ENCODE peak calls at places on chromosomes 12 and 14, in seven cellular contexts. U, H, L, F, M, C and O are unnamed samples.

GRCh38 chr14:33062881-33063280 is 124.2 kb downstream of the NPAS3 start:
- DNase-seq in U (no peak), H (no peak), L (no peak), F (no peak), M (no peak), C (no peak), O (no peak)

GRCh38 chr12:109295764-109296425 is 13.2 kb downstream of the FOXN4 start:
- DNase-seq in U (no peak), H (no peak), L (no peak), F (no peak), M (no peak), C (no peak), O (no peak)

GRCh38 chr12:21456291-21456780 is 18.9 kb downstream of the PYROXD1 start:
- DNase-seq in U (no peak), H (no peak), L (peak; percentile 45), F (no peak), M (no peak), C (no peak), O (peak; percentile 36)

GRCh38 chr14:35532783-35533356 is 1.1 kb upstream of the INSM2 start:
- DNase-seq in U (peak; percentile 0), H (no peak), L (no peak), F (no peak), M (no peak), C (no peak), O (no peak)

GRCh38 chr12:40015360-40015759 is 90.5 kb downstream of the SLC2A13 start:
- DNase-seq in U (no peak), H (no peak), L (no peak), F (peak; percentile 33), M (no peak), C (no peak), O (no peak)

GRCh38 chr14:103186894-103187586 is 63.8 kb downstream of the TNFAIP2 start:
- DNase-seq in U (no peak), H (no peak), L (no peak), F (no peak), M (no peak), C (no peak), O (no peak)

GRCh38 chr14:33996450-33996849 is 45.6 kb upstream of the EGLN3 start:
- DNase-seq in U (no peak), H (no peak), L (no peak), F (no peak), M (no peak), C (no peak), O (no peak)

GRCh38 chr14:58918066-58918465 is 270.4 kb upstream of the DAAM1 start:
- DNase-seq in U (no peak), H (no peak), L (no peak), F (peak; percentile 57), M (no peak), C (no peak), O (no peak)